ENCODE peak calls at places on chromosomes 1 and 21, in five cellular contexts. One of them, this sample, is unnamed.

GRCh38 chr1:87424541-87424940 is 95.9 kb downstream of the LMO4 start:
- DNase-seq in H54: no peak
- DNase-seq in T-helper 1 cell: no peak
- DNase-seq in left ventricle myocardium inferior: no peak
- DNase-seq in GM13976: no peak
- DNase-seq in this sample: no peak

GRCh38 chr1:20476260-20477038 is 9.6 kb downstream of the CAMK2N1 start:
- DNase-seq in H54: peak; percentile 74
- DNase-seq in T-helper 1 cell: no peak
- DNase-seq in left ventricle myocardium inferior: peak; percentile 44
- DNase-seq in GM13976: no peak
- DNase-seq in this sample: peak; percentile 74

GRCh38 chr21:34113842-34114241 is 40.5 kb downstream of the MRPS6 start:
- DNase-seq in H54: no peak
- DNase-seq in T-helper 1 cell: no peak
- DNase-seq in left ventricle myocardium inferior: no peak
- DNase-seq in GM13976: no peak
- DNase-seq in this sample: no peak

GRCh38 chr1:53485478-53486394 is 26.5 kb downstream of the DMRTB1 start:
- DNase-seq in H54: peak; percentile 82
- DNase-seq in T-helper 1 cell: peak; percentile 56
- DNase-seq in left ventricle myocardium inferior: peak; percentile 77
- DNase-seq in GM13976: peak; percentile 88
- DNase-seq in this sample: peak; percentile 3

GRCh38 chr21:34313116-34313515 is 50.7 kb upstream of the KCNE2 start:
- DNase-seq in H54: peak; percentile 49
- DNase-seq in T-helper 1 cell: no peak
- DNase-seq in left ventricle myocardium inferior: no peak
- DNase-seq in GM13976: no peak
- DNase-seq in this sample: no peak

GRCh38 chr1:61058477-61059245 is 23.7 kb upstream of the NFIA start:
- DNase-seq in H54: no peak
- DNase-seq in T-helper 1 cell: no peak
- DNase-seq in left ventricle myocardium inferior: no peak
- DNase-seq in GM13976: no peak
- DNase-seq in this sample: no peak

GRCh38 chr1:236914375-236914774 is 89.9 kb downstream of the MT1HL1 start:
- DNase-seq in H54: no peak
- DNase-seq in T-helper 1 cell: no peak
- DNase-seq in left ventricle myocardium inferior: no peak
- DNase-seq in GM13976: no peak
- DNase-seq in this sample: no peak

GRCh38 chr1:115239148-115239820 is 98.8 kb downstream of the NGF start:
- DNase-seq in H54: no peak
- DNase-seq in T-helper 1 cell: no peak
- DNase-seq in left ventricle myocardium inferior: no peak
- DNase-seq in GM13976: no peak
- DNase-seq in this sample: no peak

GRCh38 chr1:94892604-94893280 is 34.2 kb downstream of the CNN3 start:
- DNase-seq in H54: no peak
- DNase-seq in T-helper 1 cell: no peak
- DNase-seq in left ventricle myocardium inferior: no peak
- DNase-seq in GM13976: no peak
- DNase-seq in this sample: no peak

GRCh38 chr1:205595435-205595834 is 36.4 kb downstream of the ELK4 start:
- DNase-seq in H54: no peak
- DNase-seq in T-helper 1 cell: no peak
- DNase-seq in left ventricle myocardium inferior: no peak
- DNase-seq in GM13976: no peak
- DNase-seq in this sample: no peak

GRCh38 chr1:61266738-61267137 is 184.4 kb downstream of the NFIA start:
- DNase-seq in H54: no peak
- DNase-seq in T-helper 1 cell: no peak
- DNase-seq in left ventricle myocardium inferior: no peak
- DNase-seq in GM13976: no peak
- DNase-seq in this sample: no peak

GRCh38 chr1:203156280-203156679 is 19.3 kb downstream of the MYBPH start:
- DNase-seq in H54: no peak
- DNase-seq in T-helper 1 cell: no peak
- DNase-seq in left ventricle myocardium inferior: no peak
- DNase-seq in GM13976: no peak
- DNase-seq in this sample: no peak

GRCh38 chr1:108502624-108503023 is 52.5 kb downstream of the NBPF6 start:
- DNase-seq in H54: no peak
- DNase-seq in T-helper 1 cell: no peak
- DNase-seq in left ventricle myocardium inferior: no peak
- DNase-seq in GM13976: no peak
- DNase-seq in this sample: no peak

GRCh38 chr1:27026621-27027574 is 14.2 kb upstream of the TENT5B start:
- DNase-seq in H54: peak; percentile 48
- DNase-seq in T-helper 1 cell: no peak
- DNase-seq in left ventricle myocardium inferior: no peak
- DNase-seq in GM13976: no peak
- DNase-seq in this sample: no peak

GRCh38 chr1:185453496-185454192 is 136.6 kb upstream of the IVNS1ABP start:
- DNase-seq in H54: no peak
- DNase-seq in T-helper 1 cell: no peak
- DNase-seq in left ventricle myocardium inferior: no peak
- DNase-seq in GM13976: no peak
- DNase-seq in this sample: no peak

This sample was measured in hypothalamus.